ENCODE peak calls at places on chromosomes 5 and 9, in six cellular contexts. N is GOT3, O is anterior cingulate cortex, D is mucosa of gallbladder, C is T-helper 9 cell, F is dorsolateral prefrontal cortex. T is an unnamed sample.

GRCh38 chr9:133869674-133870419 is 122.3 kb downstream of the VAV2 start:
- DNase-seq in N (no peak), O (no peak), D (no peak), C (no peak), F (no peak), T (no peak)

GRCh38 chr9:19408316-19408692 is 505 bp upstream of the ACER2 start:
- DNase-seq in N (no peak), O (no peak), D (no peak), C (peak; percentile 6), F (no peak), T (no peak)

GRCh38 chr5:141637266-141637692 is 482 bp downstream of the RELL2 start:
- DNase-seq in O (no peak), D (no peak), C (peak; percentile 51), N (no peak), F (no peak), T (peak; percentile 46)

GRCh38 chr5:143337946-143338345 is 65.5 kb downstream of the NR3C1 start:
- DNase-seq in F (no peak), C (no peak), D (no peak), O (no peak), N (no peak), T (no peak)

GRCh38 chr5:77129386-77129785 is 42.3 kb upstream of the ZBED3 start:
- DNase-seq in N (no peak), C (no peak), F (no peak), D (no peak), O (peak; percentile 2), T (peak; percentile 57)

GRCh38 chr9:136901516-136902258 is 15.4 kb downstream of the TRAF2 start:
- DNase-seq in F (no peak), D (peak; percentile 38), C (peak; percentile 67), O (no peak), N (no peak), T (peak; percentile 85)

GRCh38 chr5:96509721-96510383 is 76.8 kb upstream of the PCSK1 start:
- DNase-seq in C (no peak), O (no peak), F (no peak), N (no peak), D (no peak), T (no peak)

GRCh38 chr5:1751864-1752822 is 47.5 kb downstream of the MRPL36 start:
- DNase-seq in C (no peak), O (no peak), N (no peak), F (no peak), D (no peak), T (no peak)

GRCh38 chr9:96317335-96317980 is 15.5 kb upstream of the HSD17B3 start:
- DNase-seq in D (peak; percentile 54), C (peak; percentile 39), O (no peak), F (no peak), N (no peak), T (peak; percentile 52)

GRCh38 chr5:158812381-158812780 is 287.3 kb downstream of the EBF1 start:
- DNase-seq in O (no peak), N (no peak), D (peak; percentile 10), F (no peak), C (peak; percentile 5), T (no peak)

GRCh38 chr5:89147026-89147425 is 264.0 kb upstream of the MEF2C start:
- DNase-seq in D (no peak), F (no peak), N (no peak), O (no peak), C (no peak), T (no peak)

GRCh38 chr5:163261647-163262269 is 175.6 kb upstream of the CCNG1 start:
- DNase-seq in F (no peak), C (no peak), O (no peak), N (no peak), D (no peak), T (no peak)

GRCh38 chr9:83062011-83062652 is 810 bp downstream of the RASEF start:
- DNase-seq in C (no peak), F (no peak), O (no peak), N (no peak), D (peak; percentile 53), T (peak; percentile 75)

GRCh38 chr5:95728494-95729114 is 2.5 kb upstream of the RHOBTB3 start:
- DNase-seq in D (no peak), C (no peak), N (no peak), O (no peak), F (no peak), T (peak; percentile 28)

GRCh38 chr9:119272500-119273211 is 96.6 kb downstream of the BRINP1 start:
- DNase-seq in D (no peak), C (no peak), F (no peak), O (no peak), N (no peak), T (no peak)

GRCh38 chr9:134053401-134053871 is 14.4 kb downstream of the BRD3 start:
- DNase-seq in D (no peak), O (no peak), N (no peak), F (peak; percentile 31), C (no peak), T (no peak)

GRCh38 chr5:133340822-133341221 is 271.5 kb downstream of the FSTL4 start:
- DNase-seq in N (no peak), O (no peak), C (no peak), D (no peak), F (no peak), T (no peak)

GRCh38 chr5:37739817-37740261 is 100.0 kb downstream of the GDNF start:
- DNase-seq in C (no peak), F (no peak), D (no peak), N (no peak), O (no peak), T (no peak)

GRCh38 chr9:92669527-92669889 is 423 bp downstream of the IPPK start:
- DNase-seq in D (no peak), O (no peak), F (peak; percentile 46), C (peak; percentile 14), N (no peak), T (peak; percentile 14)

GRCh38 chr9:121360975-121361374 is 9.1 kb downstream of the STOM start:
- DNase-seq in O (no peak), N (no peak), F (no peak), C (no peak), D (no peak), T (no peak)

GRCh38 chr5:113110117-113110516 is 133.5 kb downstream of the DCP2 start:
- DNase-seq in F (no peak), C (no peak), D (no peak), N (no peak), O (no peak), T (no peak)

GRCh38 chr9:84278131-84278530 is 62.4 kb downstream of the SLC28A3 start:
- DNase-seq in C (no peak), O (no peak), D (no peak), F (no peak), N (no peak), T (no peak)

GRCh38 chr5:171595401-171595800 is 176.0 kb downstream of the FGF18 start:
- DNase-seq in C (no peak), D (no peak), O (no peak), F (no peak), N (no peak), T (no peak)

GRCh38 chr5:132714456-132715307 is 22.7 kb downstream of the KIF3A start:
- DNase-seq in O (no peak), N (no peak), D (no peak), C (no peak), F (no peak), T (no peak)

GRCh38 chr5:107032629-107033028 is 638.1 kb downstream of the EFNA5 start:
- DNase-seq in C (no peak), D (no peak), N (no peak), O (no peak), F (no peak), T (no peak)